ENCODE peak calls at places on chromosomes 16 and 17, in five cellular contexts. H, J, V, I and C are unnamed samples.

GRCh38 chr16:47493358-47494337 is 32.5 kb downstream of the PHKB start:
- DNase-seq in V (no peak), I (no peak), H (no peak), J (no peak), C (no peak)

GRCh38 chr16:2205104-2205966 is at the start of gene MLST8:
- DNase-seq in V (peak), I (peak), J (peak), H (peak), C (peak)

GRCh38 chr16:88936008-88936912 is 40.7 kb downstream of the CBFA2T3 start:
- DNase-seq in I (no peak), H (no peak), J (no peak), V (no peak), C (peak)

GRCh38 chr16:79602615-79603014 is 2.1 kb upstream of the MAF start:
- DNase-seq in V (no peak), J (peak), I (no peak), H (no peak), C (no peak)

GRCh38 chr17:60637683-60638082 is 37.7 kb downstream of the PPM1D start:
- DNase-seq in J (no peak), V (no peak), I (no peak), H (no peak), C (no peak)

GRCh38 chr17:48528153-48528912 is 2.5 kb downstream of the HOXB1 start:
- DNase-seq in H (no peak), V (no peak), I (peak), J (no peak), C (no peak)

GRCh38 chr16:83968483-83968865 is 430 bp downstream of the NECAB2 start:
- DNase-seq in V (no peak), H (no peak), I (peak), J (no peak), C (no peak)

GRCh38 chr17:80101160-80101945 is at the start of gene GAA:
- DNase-seq in V (peak), I (peak), H (peak), J (peak), C (peak)

GRCh38 chr16:4790871-4791270 is 2.7 kb upstream of the SEPTIN12 start:
- DNase-seq in I (no peak), H (no peak), J (no peak), V (no peak), C (no peak)

GRCh38 chr17:73359987-73360410 is 48.2 kb upstream of the CDC42EP4 start:
- DNase-seq in H (no peak), J (no peak), V (no peak), I (peak), C (no peak)

GRCh38 chr17:81160306-81160705 is 5.0 kb upstream of the PVALEF start:
- DNase-seq in V (no peak), J (no peak), H (no peak), I (no peak), C (peak)

GRCh38 chr16:67528222-67528869 is at the start of gene RIPOR1:
- DNase-seq in J (peak), V (peak), I (peak), H (no peak), C (no peak)

GRCh38 chr17:47829870-47830269 is 1.5 kb downstream of the MRPL10 start:
- DNase-seq in I (no peak), J (peak), H (no peak), V (no peak), C (peak)

GRCh38 chr17:72587156-72587555 is 466.3 kb downstream of the SOX9 start:
- DNase-seq in H (no peak), V (no peak), I (no peak), J (no peak), C (no peak)

GRCh38 chr16:47731252-47731651 is 270.1 kb downstream of the PHKB start:
- DNase-seq in H (peak), I (no peak), V (peak), J (no peak), C (no peak)

GRCh38 chr17:50972579-50972978 is 106.4 kb upstream of the TOB1 start:
- DNase-seq in J (no peak), H (no peak), I (no peak), V (no peak), C (no peak)

GRCh38 chr17:67290244-67290993 is 45.4 kb upstream of the HELZ start:
- DNase-seq in J (no peak), V (no peak), H (no peak), I (no peak), C (no peak)

GRCh38 chr17:6753565-6753964 is 2.3 kb upstream of the XAF1 start:
- DNase-seq in J (no peak), I (peak), V (peak), H (no peak), C (no peak)

GRCh38 chr16:74862743-74863244 is 88.2 kb upstream of the FA2H start:
- DNase-seq in J (peak), I (peak), V (peak), H (peak), C (no peak)

GRCh38 chr16:7363397-7364053 is 30.9 kb downstream of the RBFOX1 start:
- DNase-seq in I (peak), V (no peak), J (no peak), H (no peak), C (no peak)

GRCh38 chr16:3754304-3754703 is 37.0 kb upstream of the TRAP1 start:
- DNase-seq in J (no peak), H (no peak), V (peak), I (no peak), C (no peak)

GRCh38 chr16:24876231-24876630 is 30.5 kb downstream of the SLC5A11 start:
- DNase-seq in H (no peak), V (no peak), I (no peak), J (no peak), C (no peak)

GRCh38 chr16:31427441-31428276 is 501 bp downstream of the COX6A2 start:
- DNase-seq in V (peak), H (peak), I (no peak), J (peak), C (peak)

GRCh38 chr16:70407811-70408274 is 31.1 kb downstream of the ST3GAL2 start:
- DNase-seq in V (no peak), H (no peak), J (no peak), I (peak), C (no peak)

GRCh38 chr17:57425903-57426574 is 169.7 kb downstream of the MSI2 start:
- DNase-seq in H (no peak), I (peak), V (no peak), J (no peak), C (no peak)

GRCh38 chr17:49762148-49762941 is 1.6 kb downstream of the FAM117A start:
- DNase-seq in H (no peak), I (no peak), V (peak), J (no peak), C (no peak)

GRCh38 chr17:40952675-40953074 is 14.1 kb downstream of the KRT39 start:
- DNase-seq in J (no peak), H (peak), V (peak), I (no peak), C (no peak)

GRCh38 chr17:76027159-76027839 is at the start of gene EVPL:
- DNase-seq in I (no peak), V (no peak), H (no peak), J (no peak), C (no peak)

GRCh38 chr17:40791808-40792436 is 7.8 kb downstream of the KRT28 start:
- DNase-seq in V (peak), I (peak), H (peak), J (no peak), C (no peak)

GRCh38 chr17:927611-928461 is 51.7 kb downstream of the NXN start:
- DNase-seq in J (no peak), I (peak), H (peak), V (peak), C (no peak)

GRCh38 chr16:88610080-88610479 is 28.3 kb upstream of the IL17C start:
- DNase-seq in H (no peak), V (no peak), I (peak), J (no peak), C (no peak)